ENCODE peak calls at places on chromosomes 7 and 10, in five cellular contexts. E is NT2/D1; U is activated T-helper 1 cell treated with anti-CD3 and anti-CD28 coated beads, Interleukin-2, amount 50 U/mL, for 16 hours; C is retina; Q is fibroblast of lung. Z is an unnamed sample.

GRCh38 chr7:135956393-135956792 is 20.8 kb downstream of the MTPN start:
- DNase-seq in Q (no peak), U (no peak), C (no peak), E (no peak), Z (no peak)

GRCh38 chr7:138865843-138866242 is 67.8 kb upstream of the ATP6V0A4 start:
- DNase-seq in E (no peak), U (no peak), C (no peak), Q (no peak), Z (no peak)

GRCh38 chr10:67722113-67722512 is 26.1 kb upstream of the CTNNA3 start:
- DNase-seq in Q (no peak), E (no peak), C (no peak), U (no peak), Z (no peak)

GRCh38 chr7:151157645-151158329 is 9.7 kb downstream of the GBX1 start:
- DNase-seq in E (no peak), C (no peak), Q (peak; percentile 20), U (no peak), Z (peak; percentile 3)

GRCh38 chr10:101293007-101293723 is 60.8 kb upstream of the BTRC start:
- DNase-seq in U (no peak), E (no peak), Q (no peak), C (peak; percentile 72), Z (no peak)

GRCh38 chr7:147332988-147333387 is 1216.4 kb downstream of the CNTNAP2 start:
- DNase-seq in E (no peak), U (no peak), C (no peak), Q (no peak), Z (no peak)

GRCh38 chr10:51485668-51486067 is 213.7 kb downstream of the CSTF2T start:
- DNase-seq in C (no peak), E (no peak), U (no peak), Q (no peak), Z (no peak)

GRCh38 chr10:32298066-32298812 is 48.7 kb downstream of the EPC1 start:
- DNase-seq in U (no peak), C (no peak), Q (peak; percentile 91), E (no peak), Z (no peak)

GRCh38 chr7:65509368-65510186 is 135.9 kb downstream of the ZNF92 start:
- DNase-seq in E (no peak), C (peak; percentile 63), U (no peak), Q (peak; percentile 1), Z (peak; percentile 73)

GRCh38 chr7:92517626-92518025 is 10.7 kb downstream of the PEX1 start:
- DNase-seq in Q (peak; percentile 3), E (no peak), U (no peak), C (no peak), Z (no peak)

GRCh38 chr7:130554481-130554880 is 62.6 kb downstream of the MEST start:
- DNase-seq in C (no peak), Q (no peak), U (no peak), E (no peak), Z (no peak)

GRCh38 chr10:72328045-72328828 is 26.5 kb downstream of the DNAJB12 start:
- DNase-seq in E (no peak), Q (peak; percentile 46), C (peak; percentile 82), U (no peak), Z (no peak)

GRCh38 chr10:7601023-7601656 is 65.6 kb downstream of the ITIH5 start:
- DNase-seq in C (no peak), U (no peak), E (no peak), Q (no peak), Z (no peak)

GRCh38 chr7:156127166-156128134 is 315.2 kb upstream of the SHH start:
- DNase-seq in C (no peak), U (no peak), E (no peak), Q (no peak), Z (no peak)

GRCh38 chr7:79034733-79035132 is 418.7 kb downstream of the MAGI2 start:
- DNase-seq in Q (no peak), U (no peak), E (no peak), C (no peak), Z (no peak)

GRCh38 chr10:80201592-80202256 is 3.6 kb downstream of the ANXA11 start:
- DNase-seq in C (no peak), Q (no peak), U (no peak), E (no peak), Z (no peak)

GRCh38 chr10:33332183-33333031 is 2.1 kb downstream of the NRP1 start:
- DNase-seq in C (peak; percentile 22), U (no peak), Q (peak; percentile 45), E (no peak), Z (no peak)

GRCh38 chr10:54065106-54065505 is 735.9 kb downstream of the PCDH15 start:
- DNase-seq in Q (no peak), C (no peak), E (no peak), U (no peak), Z (no peak)

GRCh38 chr7:5695037-5695708 is 86.3 kb downstream of the RNF216 start:
- DNase-seq in C (no peak), U (peak; percentile 42), E (no peak), Q (peak; percentile 98), Z (peak; percentile 86)

GRCh38 chr7:37440738-37441404 is 7.8 kb downstream of the ELMO1 start:
- DNase-seq in E (no peak), Q (no peak), U (no peak), C (no peak), Z (no peak)

GRCh38 chr7:39951156-39951942 is 1.3 kb downstream of the CDK13 start:
- DNase-seq in C (peak; percentile 89), Q (peak; percentile 62), E (peak; percentile 57), U (peak; percentile 34), Z (peak; percentile 86)

GRCh38 chr10:78744521-78745090 is 324.2 kb upstream of the ZMIZ1 start:
- DNase-seq in Q (no peak), E (no peak), C (no peak), U (no peak), Z (no peak)

GRCh38 chr10:33126118-33126517 is 168.1 kb upstream of the ITGB1 start:
- DNase-seq in E (no peak), U (no peak), C (no peak), Q (peak; percentile 69), Z (no peak)

GRCh38 chr10:63720072-63720537 is 198.9 kb downstream of the REEP3 start:
- DNase-seq in E (peak; percentile 43), Q (peak; percentile 19), U (no peak), C (peak; percentile 59), Z (no peak)

GRCh38 chr7:47516985-47517590 is 64.8 kb downstream of the TNS3 start:
- DNase-seq in Q (peak; percentile 37), C (no peak), E (no peak), U (no peak), Z (no peak)